ENCODE peak calls at places on chromosomes 5 and 9, in six cellular contexts. Y, K, O, G, V and W are unnamed samples.

GRCh38 chr5:74294231-74294705 is 346.3 kb downstream of the ENC1 start:
- DNase-seq in K (no peak), V (no peak), O (no peak), Y (no peak), G (no peak), W (peak; percentile 3)

GRCh38 chr5:143213231-143213850 is 190.1 kb downstream of the NR3C1 start:
- DNase-seq in O (no peak), K (no peak), G (peak; percentile 28), V (no peak), Y (no peak), W (no peak)

GRCh38 chr5:39040875-39041274 is 33.3 kb downstream of the RICTOR start:
- DNase-seq in G (no peak), K (no peak), V (no peak), Y (no peak), O (no peak), W (no peak)

GRCh38 chr5:172696171-172696849 is 55.2 kb downstream of the NEURL1B start:
- DNase-seq in G (no peak), K (no peak), V (no peak), Y (no peak), O (no peak), W (no peak)

GRCh38 chr9:85702881-85703280 is 38.9 kb downstream of the AGTPBP1 start:
- DNase-seq in V (no peak), O (no peak), Y (no peak), G (no peak), K (no peak), W (no peak)

GRCh38 chr5:34474573-34475021 is 181.5 kb upstream of the RAI14 start:
- DNase-seq in V (peak; percentile 53), K (peak; percentile 60), Y (peak; percentile 77), O (peak; percentile 38), G (peak; percentile 66), W (peak; percentile 49)

GRCh38 chr5:1867815-1868143 is 14.9 kb downstream of the IRX4 start:
- DNase-seq in V (no peak), O (no peak), K (no peak), G (no peak), Y (no peak), W (no peak)

GRCh38 chr5:36944607-36945225 is 68.1 kb downstream of the NIPBL start:
- DNase-seq in G (peak; percentile 76), O (peak; percentile 51), Y (peak; percentile 80), K (peak; percentile 69), V (peak; percentile 12), W (peak; percentile 74)

GRCh38 chr9:34386656-34387055 is 10.0 kb upstream of the MYORG start:
- DNase-seq in O (no peak), V (no peak), G (no peak), Y (no peak), K (no peak), W (no peak)

GRCh38 chr5:60856059-60856458 is 12.0 kb upstream of the ELOVL7 start:
- DNase-seq in O (no peak), Y (no peak), K (no peak), G (no peak), V (no peak), W (no peak)

GRCh38 chr9:121924700-121925099 is 168.4 kb downstream of the TTLL11 start:
- DNase-seq in O (no peak), K (no peak), G (no peak), V (no peak), Y (no peak), W (no peak)

GRCh38 chr5:125719681-125720676 is 703.2 kb upstream of the GRAMD2B start:
- DNase-seq in O (no peak), G (peak; percentile 67), Y (peak; percentile 2), V (no peak), K (peak; percentile 80), W (no peak)

GRCh38 chr9:12666813-12667212 is 26.4 kb upstream of the TYRP1 start:
- DNase-seq in O (no peak), V (no peak), Y (peak; percentile 66), G (no peak), K (peak; percentile 8), W (no peak)
- TF ChIP-seq EZH2phosphoT487 in O (no peak), V (no peak), Y (no peak), G (no peak), K (no peak), W (no peak)

DNA sequence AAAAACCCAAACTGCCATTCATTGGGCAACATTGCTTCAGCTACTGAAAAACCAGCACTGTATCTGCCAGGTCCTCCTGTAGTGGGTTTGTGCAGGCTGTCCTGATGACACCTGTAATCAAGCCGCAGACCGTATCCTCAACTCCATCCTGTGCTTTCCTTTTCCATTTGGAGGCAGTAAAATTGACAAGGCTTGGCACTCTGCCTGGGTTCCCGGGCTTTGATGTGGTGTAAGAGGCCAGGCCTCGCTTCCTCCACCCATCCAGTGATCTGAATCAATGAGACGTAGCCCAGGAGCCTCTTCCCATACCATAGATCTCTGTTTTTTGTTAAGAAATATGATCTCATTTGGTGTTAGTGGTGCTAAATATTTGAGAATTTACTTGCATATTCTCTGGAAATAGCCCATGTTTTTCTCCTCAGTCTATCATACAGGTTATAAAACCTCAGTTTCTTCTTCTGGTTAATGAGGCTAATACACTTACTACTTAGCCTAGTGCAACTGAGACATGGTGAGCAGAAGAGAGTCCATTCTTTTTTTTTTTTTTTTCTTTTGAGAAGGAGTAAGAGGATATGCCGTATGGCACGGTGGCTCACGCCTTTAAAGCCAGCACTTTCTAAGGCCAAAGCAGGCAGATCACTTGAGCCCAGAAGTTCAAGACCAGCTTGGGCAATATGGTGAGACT is 34.8 kb downstream of the LSM11 start:
- DNase-seq in V (peak; percentile 43), O (peak; percentile 87), K (no peak), Y (no peak), G (peak; percentile 19), W (no peak)
- TF ChIP-seq EZH2phosphoT487 in V (no peak), O (no peak), K (no peak), Y (no peak), G (no peak), W (no peak)

DNA sequence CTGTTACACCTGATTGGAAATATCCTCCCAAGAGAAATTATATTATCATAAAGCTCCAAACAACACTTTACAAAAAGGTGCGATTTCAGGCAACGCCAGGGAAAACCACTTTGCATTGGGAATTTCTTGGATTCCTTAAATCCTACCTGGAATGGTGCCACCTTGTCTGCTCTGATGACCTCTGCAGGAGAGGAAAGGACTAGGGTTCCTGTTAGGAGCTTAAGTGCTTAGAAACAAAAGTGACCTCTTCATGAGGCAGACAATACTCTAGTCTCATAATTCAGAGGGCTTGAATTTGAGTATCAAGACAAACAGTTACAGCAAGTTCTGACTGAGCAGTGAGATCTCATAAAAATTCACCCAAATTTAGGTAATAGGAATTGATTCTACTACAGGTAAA is 33.9 kb upstream of the GLIS3 start:
- DNase-seq in G (no peak), Y (no peak), V (no peak), O (no peak), K (no peak), W (no peak)
- TF ChIP-seq EZH2phosphoT487 in G (no peak), Y (no peak), V (no peak), O (no peak), K (no peak), W (no peak)

GRCh38 chr9:129270903-129271431 is 92.9 kb upstream of the IER5L start:
- DNase-seq in V (no peak), Y (no peak), K (no peak), O (no peak), G (no peak), W (peak; percentile 57)
- TF ChIP-seq EZH2phosphoT487 in V (no peak), Y (no peak), K (no peak), O (no peak), G (no peak), W (no peak)

GRCh38 chr9:124350485-124351263 is 64.6 kb downstream of the PSMB7 start:
- DNase-seq in G (no peak), O (no peak), V (no peak), Y (no peak), K (no peak), W (no peak)
- TF ChIP-seq EZH2phosphoT487 in G (no peak), O (no peak), V (no peak), Y (no peak), K (no peak), W (no peak)

GRCh38 chr5:84715686-84716085 is 331.0 kb upstream of the EDIL3 start:
- DNase-seq in O (no peak), V (no peak), K (no peak), G (no peak), Y (no peak), W (no peak)
- TF ChIP-seq EZH2phosphoT487 in O (no peak), V (no peak), K (no peak), G (no peak), Y (no peak), W (no peak)

GRCh38 chr5:79850316-79850822 is 140.7 kb downstream of the MTX3 start:
- DNase-seq in O (no peak), Y (no peak), G (no peak), K (peak; percentile 74), V (no peak), W (no peak)
- TF ChIP-seq EZH2phosphoT487 in O (no peak), Y (no peak), G (no peak), K (no peak), V (no peak), W (no peak)